ENCODE peak calls at places on chromosomes 2 and 18, in four cellular contexts. One of them, this sample, is unnamed.

GRCh38 chr18:76821356-76821874 is 942 bp upstream of the ZNF236 start:
- DNase-seq in K562: no peak
- DNase-seq in Calu3: no peak
- DNase-seq in tibial nerve: no peak
- DNase-seq in this sample: no peak

GRCh38 chr2:234673961-234674759 is 177.3 kb upstream of the ARL4C start:
- DNase-seq in tibial nerve: no peak
- DNase-seq in K562: no peak
- DNase-seq in Calu3: no peak
- DNase-seq in this sample: no peak

GRCh38 chr2:20179755-20180594 is 45.0 kb downstream of the SDC1 start:
- DNase-seq in tibial nerve: no peak
- DNase-seq in K562: peak; percentile 47
- DNase-seq in Calu3: peak; percentile 91
- DNase-seq in this sample: no peak

GRCh38 chr2:71941731-71942575 is 205.7 kb downstream of the CYP26B1 start:
- DNase-seq in tibial nerve: no peak
- DNase-seq in Calu3: no peak
- DNase-seq in K562: no peak
- DNase-seq in this sample: no peak

GRCh38 chr2:232982926-232983668 is 30.0 kb downstream of the NGEF start:
- DNase-seq in Calu3: no peak
- DNase-seq in tibial nerve: no peak
- DNase-seq in K562: no peak
- DNase-seq in this sample: no peak

GRCh38 chr2:221999702-222000101 is 299.1 kb downstream of the PAX3 start:
- DNase-seq in tibial nerve: no peak
- DNase-seq in K562: no peak
- DNase-seq in Calu3: peak; percentile 5
- DNase-seq in this sample: no peak

GRCh38 chr2:120869659-120870466 is 134.2 kb downstream of the GLI2 start:
- DNase-seq in tibial nerve: no peak
- DNase-seq in K562: no peak
- DNase-seq in Calu3: no peak
- DNase-seq in this sample: no peak

GRCh38 chr2:65634304-65634703 is 201.9 kb upstream of the SPRED2 start:
- DNase-seq in K562: no peak
- DNase-seq in Calu3: no peak
- DNase-seq in tibial nerve: no peak
- DNase-seq in this sample: no peak

GRCh38 chr2:62227386-62228075 is 31.6 kb downstream of the B3GNT2 start:
- DNase-seq in K562: no peak
- DNase-seq in tibial nerve: no peak
- DNase-seq in Calu3: no peak
- DNase-seq in this sample: no peak

GRCh38 chr18:13524824-13525223 is 201.5 kb downstream of the FAM210A start:
- DNase-seq in Calu3: no peak
- DNase-seq in K562: no peak
- DNase-seq in tibial nerve: no peak
- DNase-seq in this sample: no peak

GRCh38 chr18:7593194-7593819 is 26.2 kb downstream of the PTPRM start:
- DNase-seq in tibial nerve: no peak
- DNase-seq in K562: no peak
- DNase-seq in Calu3: no peak
- DNase-seq in this sample: no peak

GRCh38 chr2:166170356-166170755 is 42.5 kb upstream of the SCN1A start:
- DNase-seq in K562: no peak
- DNase-seq in Calu3: no peak
- DNase-seq in tibial nerve: no peak
- DNase-seq in this sample: no peak

GRCh38 chr2:68807821-68808266 is 63.4 kb downstream of the BMP10 start:
- DNase-seq in Calu3: no peak
- DNase-seq in tibial nerve: peak; percentile 29
- DNase-seq in K562: no peak
- DNase-seq in this sample: no peak

GRCh38 chr2:72146357-72147302 is 1.0 kb downstream of the CYP26B1 start:
- DNase-seq in Calu3: no peak
- DNase-seq in tibial nerve: peak; percentile 3
- DNase-seq in K562: no peak
- DNase-seq in this sample: peak; percentile 21

GRCh38 chr2:98601532-98602132 is 6.7 kb downstream of the COA5 start:
- DNase-seq in K562: peak; percentile 49
- DNase-seq in Calu3: peak; percentile 44
- DNase-seq in tibial nerve: no peak
- DNase-seq in this sample: no peak

GRCh38 chr2:231680992-231681852 is 27.1 kb upstream of the PTMA start:
- DNase-seq in Calu3: peak; percentile 93
- DNase-seq in tibial nerve: peak; percentile 66
- DNase-seq in K562: peak; percentile 62
- DNase-seq in this sample: peak; percentile 49

GRCh38 chr2:234286118-234286598 is 210.7 kb downstream of the ARL4C start:
- DNase-seq in Calu3: no peak
- DNase-seq in tibial nerve: no peak
- DNase-seq in K562: no peak
- DNase-seq in this sample: no peak

GRCh38 chr2:166126014-166126639 is 1.7 kb downstream of the SCN1A start:
- DNase-seq in Calu3: no peak
- DNase-seq in tibial nerve: no peak
- DNase-seq in K562: no peak
- DNase-seq in this sample: no peak

GRCh38 chr2:39379643-39380524 is 57.2 kb downstream of the MAP4K3 start:
- DNase-seq in K562: peak; percentile 30
- DNase-seq in Calu3: peak; percentile 17
- DNase-seq in tibial nerve: peak; percentile 65
- DNase-seq in this sample: no peak

GRCh38 chr2:189210250-189211075 is 30.9 kb upstream of the COL5A2 start:
- DNase-seq in tibial nerve: peak; percentile 68
- DNase-seq in Calu3: peak; percentile 35
- DNase-seq in K562: peak; percentile 56
- DNase-seq in this sample: no peak

GRCh38 chr2:49490710-49491109 is 336.4 kb upstream of the FSHR start:
- DNase-seq in tibial nerve: no peak
- DNase-seq in Calu3: peak; percentile 24
- DNase-seq in K562: peak; percentile 7
- DNase-seq in this sample: no peak

GRCh38 chr2:18641823-18642222 is 52.5 kb upstream of the NT5C1B start:
- DNase-seq in K562: no peak
- DNase-seq in tibial nerve: no peak
- DNase-seq in Calu3: no peak
- DNase-seq in this sample: no peak

GRCh38 chr18:78772369-78773302 is 207.0 kb upstream of the SALL3 start:
- DNase-seq in Calu3: no peak
- DNase-seq in K562: no peak
- DNase-seq in tibial nerve: no peak
- DNase-seq in this sample: no peak

GRCh38 chr18:68342039-68342659 is 372.8 kb downstream of the TMX3 start:
- DNase-seq in Calu3: no peak
- DNase-seq in K562: no peak
- DNase-seq in tibial nerve: no peak
- DNase-seq in this sample: no peak

GRCh38 chr18:36633961-36634412 is 194.8 kb downstream of the TPGS2 start:
- DNase-seq in tibial nerve: no peak
- DNase-seq in K562: no peak
- DNase-seq in Calu3: no peak
- DNase-seq in this sample: no peak

GRCh38 chr2:223469270-223470057 is 132.7 kb downstream of the SCG2 start:
- DNase-seq in Calu3: no peak
- DNase-seq in tibial nerve: peak; percentile 36
- DNase-seq in K562: no peak
- DNase-seq in this sample: no peak

GRCh38 chr18:65746936-65747335 is 3.9 kb upstream of the CDH7 start:
- DNase-seq in tibial nerve: no peak
- DNase-seq in K562: no peak
- DNase-seq in Calu3: no peak
- DNase-seq in this sample: no peak

GRCh38 chr2:170218931-170219330 is 41.0 kb downstream of the MYO3B start:
- DNase-seq in K562: no peak
- DNase-seq in Calu3: no peak
- DNase-seq in tibial nerve: no peak
- DNase-seq in this sample: no peak

GRCh38 chr18:32333781-32334180 is 136.9 kb downstream of the GAREM1 start:
- DNase-seq in tibial nerve: no peak
- DNase-seq in K562: no peak
- DNase-seq in Calu3: no peak
- DNase-seq in this sample: no peak

GRCh38 chr2:168338803-168339437 is 91.5 kb upstream of the STK39 start:
- DNase-seq in Calu3: no peak
- DNase-seq in tibial nerve: no peak
- DNase-seq in K562: no peak
- DNase-seq in this sample: no peak

GRCh38 chr2:168338292-168338691 is 90.9 kb upstream of the STK39 start:
- DNase-seq in tibial nerve: no peak
- DNase-seq in Calu3: peak; percentile 17
- DNase-seq in K562: no peak
- DNase-seq in this sample: no peak

GRCh38 chr2:168340931-168341330 is 93.5 kb upstream of the STK39 start:
- DNase-seq in K562: no peak
- DNase-seq in Calu3: no peak
- DNase-seq in tibial nerve: no peak
- DNase-seq in this sample: no peak

DNA sequence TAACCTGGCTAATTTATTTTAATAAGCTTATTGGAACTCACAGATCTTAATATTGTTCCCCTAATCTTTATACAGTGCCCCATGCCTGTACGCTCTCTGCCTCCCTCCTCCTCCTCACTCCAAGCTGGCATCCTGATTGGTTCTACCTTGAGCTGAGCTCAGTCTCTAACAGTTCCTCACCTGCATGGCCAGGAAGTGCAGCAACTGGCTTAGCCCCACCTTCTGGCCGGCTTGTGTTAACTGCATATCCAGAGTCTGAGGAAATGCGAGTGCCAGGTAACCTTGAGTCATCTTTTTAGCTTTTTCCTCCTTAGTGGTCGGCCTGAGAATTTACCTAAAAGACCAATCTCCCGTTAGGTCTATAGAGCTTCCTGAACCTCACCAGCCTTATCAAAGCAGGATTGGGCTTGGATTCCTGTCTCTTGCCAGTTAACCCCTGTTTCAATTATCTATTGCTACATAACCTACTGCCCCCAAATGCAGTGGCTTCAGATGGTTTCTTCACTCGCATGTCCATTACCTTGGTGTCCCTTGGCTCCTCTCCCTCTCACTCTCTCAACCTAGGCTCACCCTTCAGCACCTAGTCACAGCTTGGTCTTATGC is 89.5 kb upstream of the STK39 start:
- DNase-seq in K562: peak; percentile 28
- DNase-seq in tibial nerve: no peak
- DNase-seq in Calu3: peak; percentile 88
- DNase-seq in this sample: no peak
- TF ChIP-seq CTCF in K562: peak; percentile 60
- TF ChIP-seq CTCF in tibial nerve: no peak
- TF ChIP-seq CTCF in Calu3: peak; percentile 64
- TF ChIP-seq CTCF in this sample: no peak

GRCh38 chr2:191165190-191165643 is 14.4 kb upstream of the STAT4 start:
- DNase-seq in tibial nerve: no peak
- DNase-seq in Calu3: no peak
- DNase-seq in K562: peak; percentile 20
- DNase-seq in this sample: no peak
- TF ChIP-seq CTCF in tibial nerve: peak; percentile 63
- TF ChIP-seq CTCF in Calu3: peak; percentile 60
- TF ChIP-seq CTCF in K562: peak; percentile 21
- TF ChIP-seq CTCF in this sample: no peak

GRCh38 chr2:88187927-88188326 is 17.8 kb downstream of the THNSL2 start:
- DNase-seq in K562: peak; percentile 44
- DNase-seq in Calu3: no peak
- DNase-seq in tibial nerve: no peak
- DNase-seq in this sample: no peak

GRCh38 chr2:88188741-88189140 is 18.6 kb downstream of the THNSL2 start:
- DNase-seq in tibial nerve: no peak
- DNase-seq in K562: no peak
- DNase-seq in Calu3: no peak
- DNase-seq in this sample: no peak

GRCh38 chr2:88184762-88185161 is 14.6 kb downstream of the THNSL2 start:
- DNase-seq in Calu3: no peak
- DNase-seq in K562: no peak
- DNase-seq in tibial nerve: no peak
- DNase-seq in this sample: no peak

GRCh38 chr2:88185480-88185879 is 15.3 kb downstream of the THNSL2 start:
- DNase-seq in K562: no peak
- DNase-seq in tibial nerve: no peak
- DNase-seq in Calu3: no peak
- DNase-seq in this sample: no peak

DNA sequence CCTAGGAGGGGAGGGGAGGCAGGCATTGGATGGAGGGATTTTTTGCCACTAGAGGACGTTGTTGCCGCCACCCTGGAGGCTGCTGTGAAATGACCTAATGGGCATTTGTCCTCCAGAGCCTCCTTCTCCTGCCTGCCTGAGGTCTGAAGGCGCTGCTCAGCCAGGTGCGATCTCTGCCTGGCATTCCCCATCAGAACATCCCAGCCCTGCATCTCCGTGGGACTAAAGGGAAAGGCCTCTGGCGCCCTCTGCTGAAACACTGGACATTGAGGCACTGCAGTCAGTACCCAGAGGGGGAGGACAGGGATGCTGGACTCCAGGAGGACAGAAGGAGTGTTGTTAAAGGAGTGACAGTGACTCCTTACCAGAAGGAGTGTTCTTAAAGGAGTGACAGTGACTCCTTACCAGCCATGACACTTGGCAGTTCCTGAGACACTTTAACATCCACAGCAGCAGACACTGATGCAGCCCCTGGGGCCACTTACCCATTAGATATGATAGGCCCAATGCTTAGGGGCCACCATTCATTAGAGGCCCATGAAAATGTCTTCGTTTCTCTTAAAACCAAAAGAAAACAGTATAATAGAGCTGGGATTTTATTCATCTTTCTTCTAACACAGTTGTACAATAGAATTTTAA is 17.0 kb downstream of the THNSL2 start:
- DNase-seq in K562: peak; percentile 68
- DNase-seq in tibial nerve: peak; percentile 59
- DNase-seq in Calu3: peak; percentile 68
- DNase-seq in this sample: no peak
- TF ChIP-seq CTCF in K562: peak; percentile 85
- TF ChIP-seq CTCF in tibial nerve: peak; percentile 67
- TF ChIP-seq CTCF in Calu3: peak; percentile 70
- TF ChIP-seq CTCF in this sample: no peak

DNA sequence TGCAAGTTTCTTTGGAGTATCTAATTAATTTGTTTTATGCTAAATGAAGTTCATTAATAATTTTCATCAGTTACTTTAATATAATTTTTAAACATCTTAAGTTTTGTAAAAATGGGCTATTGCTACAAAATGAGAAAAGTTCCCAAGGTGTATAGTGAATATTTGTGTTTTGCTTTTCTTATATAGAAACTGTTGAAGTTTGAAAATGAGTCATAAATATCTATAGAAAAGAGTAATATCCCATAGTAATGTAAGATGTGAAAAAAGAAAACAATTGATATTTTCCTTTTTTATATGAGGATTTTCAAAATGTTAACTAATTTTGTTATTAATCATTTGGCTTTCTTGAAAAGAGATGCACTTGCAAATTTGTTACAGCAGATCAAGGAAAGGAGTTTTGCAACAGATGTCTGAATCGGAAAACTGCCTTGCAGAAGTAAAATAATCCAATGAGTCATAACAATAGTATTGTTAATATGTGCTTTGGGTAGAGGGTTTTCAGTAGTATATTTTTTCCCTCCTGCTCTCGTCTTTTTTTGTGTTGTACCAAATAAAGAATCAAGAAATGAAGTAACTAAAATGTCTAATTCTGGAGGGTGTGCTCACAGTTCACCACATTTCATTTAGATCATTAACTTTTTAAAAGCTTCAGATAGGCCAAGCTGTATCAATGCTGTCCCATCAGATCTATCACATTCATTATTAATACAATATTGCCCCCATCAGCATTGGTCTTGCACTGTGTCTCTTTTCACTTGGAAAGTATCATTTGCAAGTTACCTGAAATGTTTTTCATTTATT is 15.5 kb downstream of the DUSP19 start:
- DNase-seq in Calu3: no peak
- DNase-seq in tibial nerve: no peak
- DNase-seq in K562: no peak
- DNase-seq in this sample: no peak
- TF ChIP-seq CTCF in Calu3: no peak
- TF ChIP-seq CTCF in tibial nerve: no peak
- TF ChIP-seq CTCF in K562: no peak
- TF ChIP-seq CTCF in this sample: no peak